ENCODE peak calls at places on chromosomes 11 and 22, in six cellular contexts. V is stimulated activated CD8-positive, alpha-beta memory T cell treated with anti-CD3 and anti-CD28 coated beads, Interleukin-4, amount 100 ng/mL, for 48 hours; M is NCI-H2171; E is activated CD4-positive, alpha-beta T cell treated with anti-CD3 and anti-CD28 coated beads for 36 hours; N is ovary; L is MM.1S. O is an unnamed sample.

GRCh38 chr22:42646569-42647525 is 2.3 kb downstream of the CYB5R3 start:
- DNase-seq in V (no peak), M (no peak), E (no peak), N (peak), L (no peak), O (no peak)

GRCh38 chr11:93857413-93858185 is 7.2 kb upstream of the VSTM5 start:
- DNase-seq in V (no peak), M (no peak), E (no peak), N (no peak), L (no peak), O (no peak)

GRCh38 chr11:119843760-119844330 is 114.8 kb upstream of the NECTIN1 start:
- DNase-seq in V (no peak), M (no peak), E (no peak), N (no peak), L (no peak), O (no peak)

GRCh38 chr11:118530180-118530682 is 761 bp upstream of the TMEM25 start:
- DNase-seq in V (peak), M (no peak), E (no peak), N (no peak), L (no peak), O (no peak)

GRCh38 chr22:49768511-49768910 is 59.2 kb downstream of the BRD1 start:
- DNase-seq in V (no peak), M (no peak), E (no peak), N (peak), L (no peak), O (no peak)

GRCh38 chr11:32891657-32892354 is 805 bp upstream of the QSER1 start:
- DNase-seq in V (no peak), M (peak), E (no peak), N (no peak), L (no peak), O (no peak)

GRCh38 chr11:131811380-131811779 is 441.0 kb downstream of the NTM start:
- DNase-seq in V (no peak), M (no peak), E (no peak), N (no peak), L (no peak), O (no peak)

GRCh38 chr11:118883368-118884071 is at the start of gene CXCR5:
- DNase-seq in V (peak), M (no peak), E (peak), N (no peak), L (no peak), O (no peak)

GRCh38 chr11:72722050-72722748 is 30.0 kb downstream of the ARAP1 start:
- DNase-seq in V (peak), M (peak), E (peak), N (peak), L (peak), O (peak)

GRCh38 chr11:25449100-25449499 is 882.8 kb upstream of the ANO3 start:
- DNase-seq in V (no peak), M (no peak), E (no peak), N (no peak), L (no peak), O (no peak)

GRCh38 chr11:62048101-62048500 is 75.7 kb upstream of the INCENP start:
- DNase-seq in V (no peak), M (no peak), E (no peak), N (no peak), L (no peak), O (no peak)

GRCh38 chr11:72075109-72075508 is 5.2 kb downstream of the NUMA1 start:
- DNase-seq in V (no peak), M (no peak), E (no peak), N (no peak), L (no peak), O (no peak)

GRCh38 chr11:63491614-63492372 is 826 bp upstream of the PLAAT5 start:
- DNase-seq in V (no peak), M (no peak), E (no peak), N (no peak), L (no peak), O (no peak)

GRCh38 chr11:117443269-117444186 is 115.9 kb downstream of the CEP164 start:
- DNase-seq in V (peak), M (no peak), E (peak), N (peak), L (no peak), O (peak)

GRCh38 chr22:26336773-26337172 is 92.3 kb upstream of the ASPHD2 start:
- DNase-seq in V (no peak), M (no peak), E (no peak), N (no peak), L (no peak), O (no peak)

GRCh38 chr22:42277988-42278776 is 7.7 kb upstream of the TCF20 start:
- DNase-seq in V (no peak), M (peak), E (no peak), N (no peak), L (peak), O (no peak)

GRCh38 chr11:35491231-35491871 is 34.1 kb downstream of the PAMR1 start:
- DNase-seq in V (no peak), M (no peak), E (no peak), N (no peak), L (no peak), O (no peak)

GRCh38 chr11:64048042-64048854 is 12.5 kb downstream of the FLRT1 start:
- DNase-seq in V (no peak), M (no peak), E (no peak), N (no peak), L (no peak), O (peak)